ENCODE peak calls at places on chromosomes 12 and 14, in nine cellular contexts. B is choroid plexus epithelial cell, I is endothelial cell of umbilical vein, G is foreskin fibroblast, T is tibial artery, V is MM.1S, E is sigmoid colon, P is heart right ventricle, Q is astrocyte of the spinal cord. K is an unnamed sample.

GRCh38 chr14:97005908-97006307 is 208.7 kb downstream of the VRK1 start:
- DNase-seq in B (no peak), I (no peak), G (no peak), T (no peak), V (no peak), E (no peak), P (no peak), Q (no peak), K (no peak)

GRCh38 chr14:35403085-35403396 is 1.5 kb downstream of the NFKBIA start:
- DNase-seq in B (peak), I (peak), G (no peak), T (peak), V (no peak), E (peak), P (peak), Q (peak), K (no peak)

GRCh38 chr12:116750298-116750697 is 12.2 kb downstream of the RNFT2 start:
- DNase-seq in B (no peak), I (no peak), G (no peak), T (no peak), V (no peak), E (no peak), P (no peak), Q (no peak), K (no peak)

GRCh38 chr12:109581856-109582255 is 8.3 kb downstream of the MVK start:
- DNase-seq in B (peak), I (no peak), G (peak), T (no peak), V (no peak), E (no peak), P (no peak), Q (peak), K (no peak)

GRCh38 chr14:96445844-96446710 is 54.1 kb downstream of the AK7 start:
- DNase-seq in B (no peak), I (no peak), G (no peak), T (no peak), V (no peak), E (no peak), P (no peak), Q (no peak), K (no peak)

GRCh38 chr14:102776761-102777710 is at the start of gene TRAF3:
- DNase-seq in B (peak), I (peak), G (peak), T (peak), V (peak), E (peak), P (peak), Q (peak), K (peak)

GRCh38 chr12:112121780-112122565 is 3.4 kb upstream of the TRAFD1 start:
- DNase-seq in B (peak), I (no peak), G (peak), T (peak), V (no peak), E (peak), P (peak), Q (peak), K (no peak)

GRCh38 chr12:56571131-56571530 is 49.5 kb downstream of the RBMS2 start:
- DNase-seq in B (no peak), I (no peak), G (no peak), T (no peak), V (no peak), E (no peak), P (no peak), Q (no peak), K (no peak)

GRCh38 chr14:99637624-99638023 is 7.3 kb upstream of the HHIPL1 start:
- DNase-seq in B (no peak), I (no peak), G (no peak), T (no peak), V (no peak), E (no peak), P (no peak), Q (no peak), K (no peak)

GRCh38 chr14:64232095-64232830 is 61.9 kb downstream of the ESR2 start:
- DNase-seq in B (peak), I (peak), G (peak), T (no peak), V (no peak), E (no peak), P (no peak), Q (peak), K (peak)

GRCh38 chr12:42568952-42569916 is 20.3 kb downstream of the PRICKLE1 start:
- DNase-seq in B (peak), I (peak), G (no peak), T (no peak), V (peak), E (no peak), P (peak), Q (peak), K (peak)

GRCh38 chr14:75452900-75453816 is 25.3 kb downstream of the JDP2 start:
- DNase-seq in B (peak), I (peak), G (peak), T (peak), V (no peak), E (peak), P (peak), Q (peak), K (no peak)

GRCh38 chr14:103155013-103155412 is 31.8 kb downstream of the TNFAIP2 start:
- DNase-seq in B (no peak), I (no peak), G (peak), T (peak), V (no peak), E (peak), P (peak), Q (no peak), K (no peak)

GRCh38 chr12:13198921-13199320 is 2.4 kb downstream of the EMP1 start:
- DNase-seq in B (peak), I (peak), G (peak), T (no peak), V (no peak), E (no peak), P (peak), Q (peak), K (no peak)

GRCh38 chr12:64780531-64781373 is 21.5 kb upstream of the GNS start:
- DNase-seq in B (no peak), I (peak), G (no peak), T (peak), V (peak), E (peak), P (peak), Q (no peak), K (peak)

GRCh38 chr12:645563-646071 is 17.6 kb downstream of the NINJ2 start:
- DNase-seq in B (peak), I (peak), G (peak), T (peak), V (no peak), E (peak), P (peak), Q (peak), K (no peak)

GRCh38 chr12:51442324-51442723 is 17.7 kb downstream of the SLC4A8 start:
- DNase-seq in B (peak), I (no peak), G (peak), T (no peak), V (no peak), E (no peak), P (no peak), Q (peak), K (no peak)

GRCh38 chr14:75184447-75184846 is 8.0 kb upstream of the TMED10 start:
- DNase-seq in B (peak), I (no peak), G (peak), T (no peak), V (no peak), E (no peak), P (no peak), Q (peak), K (peak)

GRCh38 chr14:105765893-105766614 is 239.7 kb downstream of the TMEM121 start:
- DNase-seq in B (no peak), I (no peak), G (no peak), T (no peak), V (no peak), E (peak), P (no peak), Q (no peak), K (no peak)

GRCh38 chr12:55696796-55697462 is 10.8 kb downstream of the ITGA7 start:
- DNase-seq in B (no peak), I (no peak), G (no peak), T (peak), V (no peak), E (peak), P (no peak), Q (no peak), K (no peak)

GRCh38 chr14:73996731-73997107 is 22.4 kb downstream of the ENTPD5 start:
- DNase-seq in B (no peak), I (no peak), G (no peak), T (no peak), V (no peak), E (no peak), P (no peak), Q (no peak), K (no peak)

GRCh38 chr12:10562306-10562933 is 51.0 kb downstream of the MAGOHB start:
- DNase-seq in B (peak), I (peak), G (peak), T (no peak), V (peak), E (no peak), P (no peak), Q (peak), K (peak)

GRCh38 chr12:92398565-92399309 is 253.1 kb upstream of the BTG1 start:
- DNase-seq in B (no peak), I (no peak), G (no peak), T (no peak), V (no peak), E (no peak), P (no peak), Q (no peak), K (peak)

GRCh38 chr12:62540354-62540753 is 73.7 kb downstream of the MON2 start:
- DNase-seq in B (no peak), I (no peak), G (no peak), T (no peak), V (no peak), E (no peak), P (no peak), Q (no peak), K (no peak)

GRCh38 chr14:24612186-24612585 is 2.7 kb upstream of the GZMH start:
- DNase-seq in B (no peak), I (no peak), G (no peak), T (no peak), V (peak), E (no peak), P (no peak), Q (no peak), K (no peak)

GRCh38 chr14:64717870-64718269 is 13.6 kb downstream of the PLEKHG3 start:
- DNase-seq in B (no peak), I (no peak), G (no peak), T (peak), V (no peak), E (peak), P (no peak), Q (no peak), K (no peak)

GRCh38 chr14:80584638-80585505 is 356.7 kb downstream of the CEP128 start:
- DNase-seq in B (no peak), I (peak), G (no peak), T (no peak), V (no peak), E (no peak), P (no peak), Q (peak), K (no peak)

GRCh38 chr14:96748371-96748770 is 48.8 kb upstream of the VRK1 start:
- DNase-seq in B (no peak), I (no peak), G (no peak), T (no peak), V (no peak), E (peak), P (no peak), Q (no peak), K (no peak)

GRCh38 chr14:76937181-76938091 is 91.1 kb downstream of the IRF2BPL start:
- DNase-seq in B (peak), I (peak), G (peak), T (peak), V (no peak), E (no peak), P (peak), Q (peak), K (no peak)

GRCh38 chr14:64998455-64998931 is 11.8 kb downstream of the FNTB start:
- DNase-seq in B (peak), I (no peak), G (no peak), T (no peak), V (no peak), E (no peak), P (no peak), Q (no peak), K (no peak)

GRCh38 chr12:66453837-66454236 is 151.5 kb downstream of the HELB start:
- DNase-seq in B (peak), I (no peak), G (no peak), T (no peak), V (no peak), E (no peak), P (no peak), Q (no peak), K (peak)

GRCh38 chr14:56810341-56810740 is at the start of gene OTX2:
- DNase-seq in B (peak), I (no peak), G (no peak), T (no peak), V (no peak), E (no peak), P (no peak), Q (no peak), K (no peak)

DNA sequence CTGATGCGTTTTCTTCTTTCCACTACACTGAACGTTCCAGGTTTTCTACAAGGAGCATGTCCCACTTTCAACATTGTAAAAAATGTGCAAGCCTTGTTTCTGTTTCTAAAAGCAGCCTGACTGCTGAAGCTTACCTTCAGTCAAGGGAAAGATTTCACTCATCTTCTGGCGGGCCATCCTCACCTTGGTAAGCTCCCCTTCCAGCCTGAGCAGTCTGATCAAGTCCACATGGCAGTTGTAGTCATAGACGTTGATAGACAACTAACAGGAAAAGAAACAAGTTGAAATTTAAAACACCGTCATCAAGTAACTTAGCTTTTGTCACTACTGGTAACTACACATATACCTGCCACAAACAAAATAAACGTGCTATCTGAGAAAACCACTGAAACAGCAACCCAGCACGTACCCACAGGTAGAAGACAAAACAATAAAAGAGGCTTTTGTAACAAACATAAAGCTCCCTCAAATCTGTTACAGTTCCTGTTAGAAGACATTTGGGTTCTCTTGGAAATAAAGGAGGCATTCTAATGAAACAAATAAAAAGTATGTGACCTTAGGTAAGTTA is 11.9 kb downstream of the SART3 start:
- DNase-seq in B (no peak), I (no peak), G (no peak), T (no peak), V (no peak), E (no peak), P (no peak), Q (no peak), K (no peak)
- TF ChIP-seq CTCF in B (no peak), I (no peak), G (no peak), T (no peak), V (no peak), E (no peak), P (no peak), Q (no peak), K (no peak)

GRCh38 chr12:113424915-113425823 is 3.0 kb downstream of the SDSL start:
- DNase-seq in B (peak), I (peak), G (peak), T (no peak), V (peak), E (no peak), P (peak), Q (peak), K (peak)
- TF ChIP-seq CTCF in B (peak), I (peak), G (peak), T (peak), V (peak), E (no peak), P (peak), Q (peak), K (peak)

GRCh38 chr14:45222485-45223262 is 30.3 kb downstream of the MIS18BP1 start:
- DNase-seq in B (no peak), I (no peak), G (no peak), T (no peak), V (no peak), E (no peak), P (no peak), Q (no peak), K (peak)

GRCh38 chr14:45227566-45227965 is 25.4 kb downstream of the MIS18BP1 start:
- DNase-seq in B (no peak), I (no peak), G (no peak), T (no peak), V (no peak), E (no peak), P (no peak), Q (no peak), K (no peak)
- TF ChIP-seq CTCF in B (no peak), I (no peak), G (no peak), T (no peak), V (no peak), E (no peak), P (no peak), Q (no peak), K (no peak)

DNA sequence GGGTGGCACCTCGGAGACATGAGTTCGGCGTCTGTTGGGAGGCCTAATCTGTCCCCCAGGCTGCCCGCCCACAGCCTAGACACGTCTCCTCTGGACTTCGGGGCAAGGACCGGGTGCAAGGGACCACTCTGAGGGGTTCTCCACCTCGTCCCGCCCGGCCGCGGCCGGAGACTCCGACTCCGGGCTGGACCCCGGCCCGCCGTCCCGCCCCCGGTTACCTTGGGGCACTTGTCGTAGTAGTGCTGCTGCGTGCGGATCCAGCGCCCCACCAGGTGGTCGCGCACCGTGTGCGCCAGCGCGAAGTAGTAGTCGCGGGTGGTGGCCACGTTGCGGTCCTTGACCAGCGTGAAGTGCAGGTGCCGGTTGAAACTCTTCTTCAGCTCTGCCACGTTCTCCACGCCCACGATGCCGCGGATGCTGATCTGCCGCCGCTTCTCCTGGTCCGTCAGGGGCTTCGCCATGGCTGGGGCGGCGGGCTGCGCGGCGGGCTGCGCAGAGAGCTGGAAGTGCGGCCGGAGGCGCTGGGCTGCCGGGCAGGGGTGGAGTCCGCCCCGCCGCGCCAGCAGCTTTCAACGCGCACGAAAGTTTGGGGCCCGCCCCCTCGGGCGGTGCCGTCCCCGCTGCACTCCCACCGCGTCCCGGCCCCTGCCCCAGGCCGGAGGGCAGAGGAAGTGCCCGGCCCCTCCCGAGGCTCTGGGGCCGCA is at the start of gene PYGL:
- DNase-seq in B (peak), I (peak), G (peak), T (peak), V (peak), E (peak), P (peak), Q (peak), K (peak)
- TF ChIP-seq CTCF in B (no peak), I (no peak), G (no peak), T (no peak), V (no peak), E (no peak), P (no peak), Q (no peak), K (no peak)

K was measured in GM20000.